ENCODE peak calls at places on chromosomes 16 and 17, in seven cellular contexts. F, K, W, Q, E, I and L are unnamed samples. For H3K4me1, the result is how much of the 10 kb centered on the place peaks cover.

GRCh38 chr17:40558300-40558584 is 7.0 kb downstream of the CCR7 start:
- DNase-seq in F (no peak), K (no peak), W (no peak), Q (peak), E (no peak), I (peak), L (no peak)

GRCh38 chr17:11340798-11341197 is 99.8 kb downstream of the SHISA6 start:
- DNase-seq in F (no peak), K (no peak), W (no peak), Q (peak), E (no peak), I (no peak), L (no peak)

GRCh38 chr16:46582313-46582712 is 38.9 kb downstream of the SHCBP1 start:
- DNase-seq in F (no peak), K (no peak), W (no peak), Q (no peak), E (no peak), I (no peak), L (no peak)

GRCh38 chr16:80197790-80198201 is 343.0 kb upstream of the DYNLRB2 start:
- DNase-seq in F (no peak), K (peak), W (no peak), Q (no peak), E (peak), I (no peak), L (no peak)

GRCh38 chr17:50806141-50806643 is 29.2 kb upstream of the WFIKKN2 start:
- DNase-seq in F (no peak), K (peak), W (no peak), Q (peak), E (peak), I (no peak), L (no peak)

GRCh38 chr16:75997606-75998005 is 271.3 kb upstream of the CPHXL start:
- DNase-seq in F (no peak), K (no peak), W (no peak), Q (no peak), E (no peak), I (no peak), L (no peak)

GRCh38 chr16:81641403-81642106 is 137.5 kb upstream of the PLCG2 start:
- DNase-seq in F (no peak), K (no peak), W (no peak), Q (no peak), E (peak), I (no peak), L (no peak)

GRCh38 chr17:51493206-51493605 is 232.9 kb downstream of the UTP18 start:
- DNase-seq in F (no peak), K (no peak), W (no peak), Q (no peak), E (no peak), I (no peak), L (no peak)

GRCh38 chr16:2968738-2969544 is at the start of gene PAQR4:
- DNase-seq in F (peak), K (peak), W (peak), Q (peak), E (peak), I (peak), L (peak)

GRCh38 chr17:45428954-45429337 is 3.7 kb downstream of the ARHGAP27 start:
- DNase-seq in F (no peak), K (no peak), W (no peak), Q (no peak), E (no peak), I (no peak), L (no peak)

GRCh38 chr17:61393550-61393903 is 6.1 kb upstream of the TBX2 start:
- DNase-seq in F (no peak), K (peak), W (no peak), Q (no peak), E (no peak), I (no peak), L (no peak)

GRCh38 chr16:9677301-9677653 is 505.0 kb downstream of the GRIN2A start:
- DNase-seq in F (no peak), K (no peak), W (no peak), Q (no peak), E (no peak), I (no peak), L (no peak)

GRCh38 chr16:73083271-73083670 is 35.3 kb upstream of the ZFHX3 start:
- DNase-seq in F (no peak), K (no peak), W (no peak), Q (no peak), E (no peak), I (no peak), L (no peak)

DNA sequence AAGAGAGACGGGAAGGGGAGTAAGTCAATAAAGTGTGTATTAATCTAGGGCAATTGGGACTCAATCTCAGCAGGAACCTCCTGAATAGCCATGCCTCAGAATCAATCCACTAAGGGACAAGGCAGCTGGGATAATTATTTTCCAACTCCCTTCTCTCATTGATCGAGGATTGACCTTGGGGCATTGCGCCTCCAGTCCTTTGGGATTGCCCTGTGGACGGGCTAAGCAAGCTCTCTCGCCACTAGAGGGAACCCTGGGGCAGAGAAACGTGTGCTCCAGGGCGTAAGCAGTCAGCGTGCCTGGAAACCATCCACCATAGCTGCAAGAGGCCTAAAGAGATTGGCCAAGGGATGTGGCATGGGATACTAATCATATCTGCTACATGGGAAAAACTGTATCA is 53.9 kb upstream of the ERCC4 start:
- DNase-seq in F (peak), K (peak), W (peak), Q (peak), E (peak), I (peak), L (peak)
- H3K4me1 ChIP-seq in F (under half), K (under half), W (under half), Q (under half), E (under half), I (under half), L (under half)

DNA sequence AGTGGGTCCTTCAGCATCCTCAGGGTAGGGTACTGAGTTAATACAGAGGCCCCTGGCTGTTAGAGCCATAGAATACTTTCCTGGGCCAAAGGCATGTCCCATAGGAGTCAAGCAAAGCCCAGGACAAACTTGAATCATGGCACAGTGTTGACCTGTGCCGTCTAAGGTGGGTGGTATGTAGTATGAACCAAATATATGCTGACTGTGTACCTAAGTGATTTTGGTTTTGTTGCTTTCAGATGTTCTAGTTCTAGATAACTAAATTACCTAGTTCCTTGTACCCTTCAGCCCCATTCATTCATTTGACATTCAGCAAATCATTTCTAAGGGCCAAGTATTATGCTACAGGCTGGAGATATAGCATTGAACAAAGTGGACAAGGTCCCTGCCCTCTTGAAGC is 61.3 kb upstream of the GPRC5B start:
- DNase-seq in F (no peak), K (no peak), W (no peak), Q (no peak), E (no peak), I (no peak), L (no peak)
- H3K27ac ChIP-seq in F (no peak), K (no peak), W (no peak), Q (no peak), E (no peak), I (no peak), L (no peak)

DNA sequence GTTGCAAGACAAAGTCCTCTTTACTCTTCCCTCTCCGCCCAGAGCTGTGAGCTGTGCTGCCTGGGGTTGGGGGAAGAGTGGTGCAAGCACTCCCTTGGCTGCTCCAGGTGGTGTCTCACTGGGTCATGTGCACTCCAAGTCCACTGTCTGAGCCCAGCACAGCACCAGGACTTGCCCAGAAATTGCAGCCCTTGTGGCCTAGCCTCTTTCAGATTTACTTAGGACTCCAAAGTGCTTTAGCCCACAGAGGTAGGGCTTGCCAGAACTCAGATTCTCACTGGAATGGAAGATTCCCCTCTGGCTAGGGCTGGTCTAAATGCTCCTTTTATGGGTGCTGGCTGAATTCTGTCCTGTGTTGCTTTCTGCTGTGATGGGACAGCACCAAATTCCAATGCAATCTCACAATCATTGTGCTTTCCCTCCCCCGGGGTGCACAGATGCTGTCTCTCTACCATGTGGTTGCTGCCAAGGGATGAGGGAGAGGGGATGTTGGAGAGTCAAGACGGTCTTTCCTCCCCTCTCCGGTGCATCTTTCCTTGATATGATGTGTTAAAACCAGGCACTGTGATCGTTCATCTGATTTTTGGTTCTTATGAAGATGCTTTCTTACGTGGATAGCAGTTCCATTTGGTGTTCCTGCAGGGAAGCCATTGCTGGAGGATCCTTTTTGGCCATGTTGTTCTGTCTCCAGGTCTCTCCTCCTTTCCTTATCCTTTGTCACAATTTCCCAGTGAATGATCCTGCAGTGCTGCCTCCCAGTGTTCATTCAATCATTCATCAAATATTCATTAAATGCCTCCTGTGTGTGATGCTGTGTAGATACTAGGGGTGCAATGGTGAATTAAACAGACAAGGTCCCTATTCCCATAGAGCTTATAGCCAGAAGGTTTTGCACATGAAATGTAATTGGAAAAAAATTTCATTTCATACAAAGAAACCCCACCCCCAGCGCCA is 216.3 kb downstream of the SPECC1 start:
- DNase-seq in F (no peak), K (peak), W (no peak), Q (no peak), E (no peak), I (no peak), L (no peak)
- TF ChIP-seq CTCF in F (no peak), K (no peak), W (peak), Q (no peak), E (no peak), I (no peak), L (no peak)

GRCh38 chr17:77480509-77481215 is 339.9 kb downstream of the SEC14L1 start:
- DNase-seq in F (no peak), K (no peak), W (no peak), Q (no peak), E (no peak), I (no peak), L (no peak)
- H3K4me1 ChIP-seq in F (under half), K (under half), W (half or more), Q (half or more), E (under half), I (under half), L (half or more)

GRCh38 chr16:27863377-27863776 is 200.1 kb downstream of the GSG1L start:
- DNase-seq in F (no peak), K (no peak), W (no peak), Q (no peak), E (no peak), I (no peak), L (no peak)

GRCh38 chr16:27859020-27859419 is 204.5 kb downstream of the GSG1L start:
- DNase-seq in F (no peak), K (no peak), W (no peak), Q (no peak), E (no peak), I (no peak), L (no peak)

GRCh38 chr16:27862953-27863352 is 200.6 kb downstream of the GSG1L start:
- DNase-seq in F (no peak), K (no peak), W (no peak), Q (no peak), E (no peak), I (no peak), L (no peak)

DNA sequence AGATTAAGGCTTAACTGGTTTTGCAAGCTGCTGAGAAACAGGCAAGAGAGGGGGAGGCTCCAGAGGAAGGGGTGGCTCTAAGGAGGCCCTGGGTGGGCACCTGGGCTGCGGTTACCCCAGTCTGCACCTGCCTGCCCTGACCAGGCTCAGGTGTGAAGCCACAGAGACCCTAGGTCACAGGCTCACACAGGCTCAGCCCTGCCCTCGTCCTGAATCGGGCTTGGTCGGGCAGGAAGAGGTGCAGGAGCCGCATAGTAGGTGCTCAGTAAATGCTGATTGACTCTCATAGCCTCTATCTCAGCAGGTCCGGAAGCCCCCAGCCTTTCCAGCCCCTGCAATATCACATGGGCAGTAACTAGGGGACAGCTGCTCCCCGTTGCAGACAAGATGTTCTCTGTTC is 203.4 kb downstream of the GSG1L start:
- DNase-seq in F (no peak), K (no peak), W (no peak), Q (no peak), E (no peak), I (no peak), L (no peak)
- H3K27ac ChIP-seq in F (no peak), K (no peak), W (no peak), Q (no peak), E (no peak), I (no peak), L (no peak)

DNA sequence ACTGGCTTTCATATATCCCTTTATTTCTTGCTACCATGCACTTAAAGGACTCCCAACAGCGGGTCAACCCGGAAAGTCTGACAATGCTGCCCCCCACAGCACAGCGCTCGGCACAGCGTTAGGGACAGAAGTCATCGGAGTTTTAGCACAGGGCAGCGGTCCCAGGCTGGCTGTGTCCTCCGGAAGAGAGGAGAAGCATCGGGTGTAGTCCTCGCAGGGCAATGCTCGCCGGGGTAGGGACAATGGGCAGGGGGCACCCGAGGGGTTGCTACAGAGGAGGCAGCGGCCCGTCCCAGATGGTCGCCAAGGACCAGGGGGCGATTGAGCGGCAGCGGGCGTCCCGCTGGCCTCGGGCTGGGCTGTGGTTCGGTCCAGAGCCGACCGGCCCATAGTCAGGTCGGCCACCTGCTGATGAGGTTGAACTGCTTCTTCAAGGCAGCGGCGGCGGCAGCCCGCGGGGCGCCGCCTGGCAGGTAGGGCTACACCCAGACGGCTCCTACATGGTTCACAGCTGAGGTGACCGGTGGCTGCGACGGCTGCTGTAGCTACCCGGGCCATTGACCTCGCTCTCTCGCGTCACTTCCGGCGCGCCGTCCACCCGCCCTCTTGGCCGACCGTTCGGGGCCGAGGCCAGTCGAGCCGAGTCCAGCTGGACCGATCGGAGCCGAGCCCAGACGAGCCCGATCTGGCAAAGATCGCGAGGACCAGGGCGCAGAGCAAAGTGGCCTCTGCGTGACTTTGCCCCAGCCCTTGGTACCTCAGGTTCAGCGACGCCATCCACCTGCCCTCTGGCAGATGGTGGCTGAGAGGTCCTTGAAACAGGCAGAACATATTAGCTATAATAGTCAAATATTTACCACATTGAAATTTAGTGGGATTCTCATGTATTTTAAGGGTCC is 4.7 kb upstream of the LCMT1 start:
- DNase-seq in F (peak), K (peak), W (peak), Q (peak), E (peak), I (peak), L (peak)
- TF ChIP-seq CTCF in F (peak), K (peak), W (peak), Q (no peak), E (no peak), I (no peak), L (no peak)

GRCh38 chr16:16096858-16097213 is 126.5 kb downstream of the ABCC6 start:
- DNase-seq in F (no peak), K (no peak), W (no peak), Q (no peak), E (no peak), I (no peak), L (no peak)

GRCh38 chr16:16096161-16096857 is 127.0 kb downstream of the ABCC6 start:
- DNase-seq in F (no peak), K (peak), W (no peak), Q (no peak), E (peak), I (peak), L (no peak)

GRCh38 chr16:16092925-16093624 is 130.2 kb downstream of the ABCC6 start:
- DNase-seq in F (no peak), K (peak), W (peak), Q (peak), E (peak), I (no peak), L (no peak)

GRCh38 chr16:16093625-16094332 is 129.5 kb downstream of the ABCC6 start:
- DNase-seq in F (no peak), K (no peak), W (no peak), Q (no peak), E (peak), I (no peak), L (no peak)

GRCh38 chr16:16095646-16096045 is 127.6 kb downstream of the ABCC6 start:
- DNase-seq in F (no peak), K (no peak), W (no peak), Q (no peak), E (no peak), I (no peak), L (no peak)
- H3K4me1 ChIP-seq in F (under half), K (under half), W (under half), Q (under half), E (half or more), I (under half), L (under half)